ENCODE peak calls at places on chromosomes 12 and 14, in six cellular contexts. C, H, X, E, S and K are unnamed samples.

GRCh38 chr14:96960598-96961116 is 163.5 kb downstream of the VRK1 start:
- DNase-seq in C (no peak), H (no peak), X (no peak), E (no peak), S (no peak), K (no peak)

GRCh38 chr14:103279129-103280025 is 54.7 kb upstream of the EIF5 start:
- DNase-seq in C (no peak), H (no peak), X (no peak), E (peak), S (no peak), K (no peak)

GRCh38 chr14:76305474-76305826 is 70.5 kb upstream of the ESRRB start:
- DNase-seq in C (no peak), H (no peak), X (no peak), E (no peak), S (no peak), K (no peak)

GRCh38 chr12:125220404-125221273 is 155.4 kb downstream of the AACS start:
- DNase-seq in C (no peak), H (no peak), X (no peak), E (no peak), S (no peak), K (no peak)

GRCh38 chr14:73753043-73753886 is 39.1 kb upstream of the PNMA1 start:
- DNase-seq in C (no peak), H (no peak), X (no peak), E (no peak), S (peak), K (no peak)

GRCh38 chr12:52121848-52122838 is 42.6 kb downstream of the SMIM41 start:
- DNase-seq in C (peak), H (peak), X (peak), E (peak), S (peak), K (peak)

GRCh38 chr14:67436006-67436866 is 24.3 kb upstream of the PLEK2 start:
- DNase-seq in C (no peak), H (no peak), X (no peak), E (peak), S (no peak), K (no peak)

GRCh38 chr14:60736494-60736893 is 1.9 kb downstream of the MNAT1 start:
- DNase-seq in C (no peak), H (no peak), X (no peak), E (no peak), S (no peak), K (no peak)

GRCh38 chr12:50282581-50283229 is 615 bp downstream of the LIMA1 start:
- DNase-seq in C (no peak), H (no peak), X (no peak), E (peak), S (no peak), K (peak)

GRCh38 chr12:124488520-124488919 is 78.9 kb downstream of the NCOR2 start:
- DNase-seq in C (no peak), H (no peak), X (no peak), E (no peak), S (no peak), K (no peak)

GRCh38 chr14:31060253-31060875 is 34.2 kb upstream of the STRN3 start:
- DNase-seq in C (no peak), H (no peak), X (peak), E (no peak), S (no peak), K (no peak)

GRCh38 chr12:49058366-49059062 is 2.1 kb downstream of the KMT2D start:
- DNase-seq in C (no peak), H (no peak), X (no peak), E (no peak), S (no peak), K (peak)

GRCh38 chr14:42224053-42224888 is 617.6 kb downstream of the LRFN5 start:
- DNase-seq in C (peak), H (no peak), X (peak), E (no peak), S (peak), K (peak)

GRCh38 chr14:24283796-24284460 is 12.5 kb upstream of the RABGGTA start:
- DNase-seq in C (no peak), H (no peak), X (no peak), E (no peak), S (no peak), K (no peak)

GRCh38 chr14:24282736-24283135 is 11.3 kb upstream of the RABGGTA start:
- DNase-seq in C (no peak), H (no peak), X (no peak), E (no peak), S (no peak), K (no peak)

GRCh38 chr14:24284501-24285035 is 13.2 kb upstream of the RABGGTA start:
- DNase-seq in C (no peak), H (no peak), X (no peak), E (no peak), S (no peak), K (no peak)

GRCh38 chr14:24286996-24287395 is 12.6 kb downstream of the DHRS1 start:
- DNase-seq in C (no peak), H (no peak), X (no peak), E (no peak), S (no peak), K (no peak)

GRCh38 chr14:24285351-24285750 is 14.0 kb upstream of the RABGGTA start:
- DNase-seq in C (no peak), H (no peak), X (no peak), E (no peak), S (no peak), K (no peak)
- H3K27ac ChIP-seq in C (no peak), H (no peak), X (no peak), E (no peak), S (no peak), K (peak)

GRCh38 chr12:122407208-122407607 is 15.3 kb downstream of the CLIP1 start:
- DNase-seq in C (no peak), H (no peak), X (no peak), E (no peak), S (no peak), K (no peak)
- H3K27ac ChIP-seq in C (peak), H (no peak), X (no peak), E (peak), S (no peak), K (peak)

GRCh38 chr12:82650627-82651337 is 35.9 kb upstream of the TMTC2 start:
- DNase-seq in C (no peak), H (no peak), X (no peak), E (no peak), S (no peak), K (peak)
- H3K27ac ChIP-seq in C (no peak), H (no peak), X (no peak), E (peak), S (no peak), K (no peak)

DNA sequence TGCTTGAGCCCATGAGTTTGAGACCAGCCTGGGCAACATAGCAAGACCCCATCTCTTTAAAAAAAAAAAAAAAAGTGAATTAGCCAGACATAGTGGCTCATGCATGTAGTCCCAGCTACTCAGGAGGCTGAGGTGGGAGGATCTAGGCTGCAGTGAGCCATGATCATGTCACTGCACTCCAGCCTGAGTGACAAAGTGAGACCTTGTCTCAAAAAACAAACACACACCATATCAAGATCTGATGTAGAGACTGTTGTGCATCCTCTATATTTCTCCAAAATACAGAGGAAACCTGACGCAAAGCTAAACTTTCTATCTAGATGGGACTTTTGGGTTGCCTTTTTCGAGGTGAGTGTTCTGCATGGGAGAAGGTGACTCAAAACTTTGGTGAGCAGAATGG is 77.4 kb upstream of the SLC8A3 start:
- DNase-seq in C (no peak), H (no peak), X (no peak), E (no peak), S (no peak), K (no peak)
- H3K27ac ChIP-seq in C (no peak), H (no peak), X (no peak), E (no peak), S (no peak), K (no peak)

GRCh38 chr12:922297-922696 is 27.2 kb downstream of the RAD52 start:
- DNase-seq in C (no peak), H (no peak), X (no peak), E (no peak), S (no peak), K (no peak)
- H3K27ac ChIP-seq in C (no peak), H (no peak), X (no peak), E (no peak), S (no peak), K (no peak)

DNA sequence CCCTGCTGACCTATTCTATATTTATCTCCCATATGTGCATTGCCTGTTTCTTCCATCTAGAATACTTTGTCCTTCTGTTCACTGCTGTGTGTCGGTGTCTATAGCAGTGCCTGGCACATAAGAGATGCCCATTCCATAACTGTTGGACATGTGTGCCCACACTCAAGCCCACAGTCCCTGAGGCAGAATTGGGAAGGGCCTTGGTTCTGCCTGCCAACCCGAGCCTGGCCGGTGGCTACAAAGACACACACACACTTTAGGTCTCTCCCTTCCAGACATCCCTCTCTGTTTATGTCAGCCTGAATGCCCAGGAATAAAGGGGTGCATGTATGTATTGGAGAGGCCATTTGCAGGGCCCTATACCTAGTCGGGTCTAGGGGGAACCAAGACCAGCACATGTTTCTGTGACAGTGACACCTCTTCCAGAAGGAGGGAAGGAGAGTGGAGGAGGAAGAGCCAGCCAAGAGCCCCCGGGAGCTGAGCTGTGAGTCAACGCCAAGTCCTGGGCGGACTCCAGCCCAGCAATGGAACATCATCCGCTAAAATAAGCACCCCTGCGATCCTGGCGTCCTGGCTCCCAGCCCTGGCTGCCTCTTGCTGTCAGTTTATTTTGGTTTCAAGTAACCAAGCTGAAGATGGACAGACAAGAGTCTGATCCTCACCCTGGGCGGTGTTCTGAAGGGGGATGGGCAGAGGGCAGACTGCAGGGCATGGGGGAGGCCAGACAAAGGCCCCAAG is 4.3 kb upstream of the ASB2 start:
- DNase-seq in C (peak), H (no peak), X (no peak), E (peak), S (no peak), K (no peak)
- H3K27ac ChIP-seq in C (peak), H (no peak), X (no peak), E (peak), S (no peak), K (no peak)